ENCODE peak calls at places on chromosomes 1 and 21, in eight cellular contexts. One of them, this sample, is unnamed.

GRCh38 chr21:27101533-27101932 is 134.6 kb upstream of the ADAMTS5 start:
- DNase-seq in central memory CD4-positive, alpha-beta T cell: no peak
- DNase-seq in adipocyte: peak
- DNase-seq in progenitor cell of endocrine pancreas: no peak
- DNase-seq in fibroblast of lung: peak
- DNase-seq in left colon: no peak
- DNase-seq in fibroblast of the aortic adventitia: no peak
- DNase-seq in T-cell: no peak
- DNase-seq in this sample: no peak

GRCh38 chr1:77048615-77049005 is 170.6 kb downstream of the PIGK start:
- DNase-seq in central memory CD4-positive, alpha-beta T cell: no peak
- DNase-seq in adipocyte: no peak
- DNase-seq in progenitor cell of endocrine pancreas: no peak
- DNase-seq in fibroblast of lung: no peak
- DNase-seq in left colon: no peak
- DNase-seq in fibroblast of the aortic adventitia: no peak
- DNase-seq in T-cell: no peak
- DNase-seq in this sample: no peak

GRCh38 chr21:43864806-43865470 is at the start of gene AGPAT3:
- DNase-seq in central memory CD4-positive, alpha-beta T cell: peak
- DNase-seq in adipocyte: peak
- DNase-seq in progenitor cell of endocrine pancreas: no peak
- DNase-seq in fibroblast of lung: no peak
- DNase-seq in left colon: no peak
- DNase-seq in fibroblast of the aortic adventitia: no peak
- DNase-seq in T-cell: peak
- DNase-seq in this sample: peak

GRCh38 chr1:97353094-97353493 is 567.7 kb downstream of the DPYD start:
- DNase-seq in central memory CD4-positive, alpha-beta T cell: no peak
- DNase-seq in adipocyte: no peak
- DNase-seq in progenitor cell of endocrine pancreas: no peak
- DNase-seq in fibroblast of lung: no peak
- DNase-seq in left colon: no peak
- DNase-seq in fibroblast of the aortic adventitia: no peak
- DNase-seq in T-cell: no peak
- DNase-seq in this sample: no peak

GRCh38 chr1:200409203-200409760 is 554 bp downstream of the ZNF281 start:
- DNase-seq in central memory CD4-positive, alpha-beta T cell: no peak
- DNase-seq in adipocyte: peak
- DNase-seq in progenitor cell of endocrine pancreas: peak
- DNase-seq in fibroblast of lung: no peak
- DNase-seq in left colon: peak
- DNase-seq in fibroblast of the aortic adventitia: peak
- DNase-seq in T-cell: peak
- DNase-seq in this sample: peak

GRCh38 chr21:36127250-36127904 is 7.5 kb upstream of the CBR3 start:
- DNase-seq in central memory CD4-positive, alpha-beta T cell: no peak
- DNase-seq in adipocyte: no peak
- DNase-seq in progenitor cell of endocrine pancreas: no peak
- DNase-seq in fibroblast of lung: no peak
- DNase-seq in left colon: no peak
- DNase-seq in fibroblast of the aortic adventitia: no peak
- DNase-seq in T-cell: no peak
- DNase-seq in this sample: no peak

GRCh38 chr1:197140123-197140522 is 6.3 kb downstream of the ASPM start:
- DNase-seq in central memory CD4-positive, alpha-beta T cell: no peak
- DNase-seq in adipocyte: peak
- DNase-seq in progenitor cell of endocrine pancreas: no peak
- DNase-seq in fibroblast of lung: peak
- DNase-seq in left colon: no peak
- DNase-seq in fibroblast of the aortic adventitia: peak
- DNase-seq in T-cell: no peak
- DNase-seq in this sample: no peak

GRCh38 chr21:29342394-29342957 is 43.8 kb downstream of the BACH1 start:
- DNase-seq in central memory CD4-positive, alpha-beta T cell: no peak
- DNase-seq in adipocyte: peak
- DNase-seq in progenitor cell of endocrine pancreas: no peak
- DNase-seq in fibroblast of lung: peak
- DNase-seq in left colon: peak
- DNase-seq in fibroblast of the aortic adventitia: peak
- DNase-seq in T-cell: no peak
- DNase-seq in this sample: no peak

GRCh38 chr1:162159515-162159914 is 90.0 kb downstream of the NOS1AP start:
- DNase-seq in central memory CD4-positive, alpha-beta T cell: no peak
- DNase-seq in adipocyte: no peak
- DNase-seq in progenitor cell of endocrine pancreas: no peak
- DNase-seq in fibroblast of lung: no peak
- DNase-seq in left colon: peak
- DNase-seq in fibroblast of the aortic adventitia: no peak
- DNase-seq in T-cell: no peak
- DNase-seq in this sample: no peak

GRCh38 chr1:40684669-40685068 is 6.8 kb upstream of the NFYC start:
- DNase-seq in central memory CD4-positive, alpha-beta T cell: no peak
- DNase-seq in adipocyte: no peak
- DNase-seq in progenitor cell of endocrine pancreas: no peak
- DNase-seq in fibroblast of lung: no peak
- DNase-seq in left colon: no peak
- DNase-seq in fibroblast of the aortic adventitia: no peak
- DNase-seq in T-cell: no peak
- DNase-seq in this sample: no peak

GRCh38 chr1:4665456-4665855 is 11.0 kb downstream of the AJAP1 start:
- DNase-seq in central memory CD4-positive, alpha-beta T cell: no peak
- DNase-seq in adipocyte: no peak
- DNase-seq in progenitor cell of endocrine pancreas: no peak
- DNase-seq in fibroblast of lung: no peak
- DNase-seq in left colon: no peak
- DNase-seq in fibroblast of the aortic adventitia: no peak
- DNase-seq in T-cell: no peak
- DNase-seq in this sample: no peak

GRCh38 chr1:21149862-21150432 is 26.8 kb downstream of the EIF4G3 start:
- DNase-seq in central memory CD4-positive, alpha-beta T cell: no peak
- DNase-seq in adipocyte: peak
- DNase-seq in progenitor cell of endocrine pancreas: no peak
- DNase-seq in fibroblast of lung: peak
- DNase-seq in left colon: peak
- DNase-seq in fibroblast of the aortic adventitia: peak
- DNase-seq in T-cell: no peak
- DNase-seq in this sample: no peak

GRCh38 chr1:31264790-31265386 is 25.2 kb upstream of the NKAIN1 start:
- DNase-seq in central memory CD4-positive, alpha-beta T cell: no peak
- DNase-seq in adipocyte: no peak
- DNase-seq in progenitor cell of endocrine pancreas: no peak
- DNase-seq in fibroblast of lung: no peak
- DNase-seq in left colon: no peak
- DNase-seq in fibroblast of the aortic adventitia: no peak
- DNase-seq in T-cell: no peak
- DNase-seq in this sample: no peak

GRCh38 chr1:119485246-119485645 is 21.8 kb upstream of the HSD3B1 start:
- DNase-seq in central memory CD4-positive, alpha-beta T cell: no peak
- DNase-seq in adipocyte: no peak
- DNase-seq in progenitor cell of endocrine pancreas: no peak
- DNase-seq in fibroblast of lung: no peak
- DNase-seq in left colon: no peak
- DNase-seq in fibroblast of the aortic adventitia: no peak
- DNase-seq in T-cell: no peak
- DNase-seq in this sample: no peak

GRCh38 chr1:170168263-170168662 is 22.5 kb downstream of the NTMT2 start:
- DNase-seq in central memory CD4-positive, alpha-beta T cell: no peak
- DNase-seq in adipocyte: peak
- DNase-seq in progenitor cell of endocrine pancreas: no peak
- DNase-seq in fibroblast of lung: peak
- DNase-seq in left colon: no peak
- DNase-seq in fibroblast of the aortic adventitia: peak
- DNase-seq in T-cell: no peak
- DNase-seq in this sample: no peak

GRCh38 chr1:208951908-208952307 is 631.6 kb upstream of the CAMK1G start:
- DNase-seq in central memory CD4-positive, alpha-beta T cell: no peak
- DNase-seq in adipocyte: no peak
- DNase-seq in progenitor cell of endocrine pancreas: no peak
- DNase-seq in fibroblast of lung: peak
- DNase-seq in left colon: peak
- DNase-seq in fibroblast of the aortic adventitia: peak
- DNase-seq in T-cell: no peak
- DNase-seq in this sample: no peak

GRCh38 chr1:145730900-145731299 is 11.6 kb downstream of the CD160 start:
- DNase-seq in central memory CD4-positive, alpha-beta T cell: no peak
- DNase-seq in adipocyte: no peak
- DNase-seq in progenitor cell of endocrine pancreas: no peak
- DNase-seq in fibroblast of lung: no peak
- DNase-seq in left colon: no peak
- DNase-seq in fibroblast of the aortic adventitia: no peak
- DNase-seq in T-cell: no peak
- DNase-seq in this sample: no peak

GRCh38 chr1:151611288-151611790 is 511 bp upstream of the SNX27 start:
- DNase-seq in central memory CD4-positive, alpha-beta T cell: no peak
- DNase-seq in adipocyte: peak
- DNase-seq in progenitor cell of endocrine pancreas: no peak
- DNase-seq in fibroblast of lung: peak
- DNase-seq in left colon: no peak
- DNase-seq in fibroblast of the aortic adventitia: peak
- DNase-seq in T-cell: no peak
- DNase-seq in this sample: no peak

GRCh38 chr21:14591882-14592281 is 45.8 kb upstream of the SAMSN1 start:
- DNase-seq in central memory CD4-positive, alpha-beta T cell: peak
- DNase-seq in adipocyte: peak
- DNase-seq in progenitor cell of endocrine pancreas: no peak
- DNase-seq in fibroblast of lung: peak
- DNase-seq in left colon: no peak
- DNase-seq in fibroblast of the aortic adventitia: peak
- DNase-seq in T-cell: no peak
- DNase-seq in this sample: no peak

GRCh38 chr1:197224160-197224559 is 43.9 kb upstream of the CRB1 start:
- DNase-seq in central memory CD4-positive, alpha-beta T cell: no peak
- DNase-seq in adipocyte: peak
- DNase-seq in progenitor cell of endocrine pancreas: no peak
- DNase-seq in fibroblast of lung: peak
- DNase-seq in left colon: no peak
- DNase-seq in fibroblast of the aortic adventitia: peak
- DNase-seq in T-cell: no peak
- DNase-seq in this sample: no peak

GRCh38 chr1:162187676-162188075 is 118.2 kb downstream of the NOS1AP start:
- DNase-seq in central memory CD4-positive, alpha-beta T cell: no peak
- DNase-seq in adipocyte: no peak
- DNase-seq in progenitor cell of endocrine pancreas: no peak
- DNase-seq in fibroblast of lung: peak
- DNase-seq in left colon: no peak
- DNase-seq in fibroblast of the aortic adventitia: no peak
- DNase-seq in T-cell: no peak
- DNase-seq in this sample: no peak

GRCh38 chr1:46639547-46639946 is 22.9 kb upstream of the MOB3C start:
- DNase-seq in central memory CD4-positive, alpha-beta T cell: no peak
- DNase-seq in adipocyte: no peak
- DNase-seq in progenitor cell of endocrine pancreas: no peak
- DNase-seq in fibroblast of lung: no peak
- DNase-seq in left colon: no peak
- DNase-seq in fibroblast of the aortic adventitia: no peak
- DNase-seq in T-cell: no peak
- DNase-seq in this sample: no peak

GRCh38 chr1:156641761-156642264 is at the start of gene BCAN:
- DNase-seq in central memory CD4-positive, alpha-beta T cell: no peak
- DNase-seq in adipocyte: peak
- DNase-seq in progenitor cell of endocrine pancreas: peak
- DNase-seq in fibroblast of lung: peak
- DNase-seq in left colon: no peak
- DNase-seq in fibroblast of the aortic adventitia: no peak
- DNase-seq in T-cell: no peak
- DNase-seq in this sample: peak

GRCh38 chr1:54798769-54799641 is 2.1 kb downstream of the TTC22 start:
- DNase-seq in central memory CD4-positive, alpha-beta T cell: no peak
- DNase-seq in adipocyte: peak
- DNase-seq in progenitor cell of endocrine pancreas: no peak
- DNase-seq in fibroblast of lung: no peak
- DNase-seq in left colon: peak
- DNase-seq in fibroblast of the aortic adventitia: peak
- DNase-seq in T-cell: no peak
- DNase-seq in this sample: no peak

GRCh38 chr1:85433096-85433495 is 31.9 kb downstream of the DDAH1 start:
- DNase-seq in central memory CD4-positive, alpha-beta T cell: no peak
- DNase-seq in adipocyte: no peak
- DNase-seq in progenitor cell of endocrine pancreas: no peak
- DNase-seq in fibroblast of lung: no peak
- DNase-seq in left colon: no peak
- DNase-seq in fibroblast of the aortic adventitia: no peak
- DNase-seq in T-cell: no peak
- DNase-seq in this sample: no peak

GRCh38 chr1:221241592-221241991 is 362.3 kb downstream of the HLX start:
- DNase-seq in central memory CD4-positive, alpha-beta T cell: no peak
- DNase-seq in adipocyte: peak
- DNase-seq in progenitor cell of endocrine pancreas: no peak
- DNase-seq in fibroblast of lung: no peak
- DNase-seq in left colon: no peak
- DNase-seq in fibroblast of the aortic adventitia: no peak
- DNase-seq in T-cell: no peak
- DNase-seq in this sample: no peak

GRCh38 chr1:110312188-110313121 is 26.7 kb upstream of the RBM15 start:
- DNase-seq in central memory CD4-positive, alpha-beta T cell: peak
- DNase-seq in adipocyte: peak
- DNase-seq in progenitor cell of endocrine pancreas: peak
- DNase-seq in fibroblast of lung: peak
- DNase-seq in left colon: peak
- DNase-seq in fibroblast of the aortic adventitia: peak
- DNase-seq in T-cell: peak
- DNase-seq in this sample: peak

GRCh38 chr1:22290611-22291010 is 147.7 kb upstream of the WNT4 start:
- DNase-seq in central memory CD4-positive, alpha-beta T cell: no peak
- DNase-seq in adipocyte: no peak
- DNase-seq in progenitor cell of endocrine pancreas: no peak
- DNase-seq in fibroblast of lung: no peak
- DNase-seq in left colon: no peak
- DNase-seq in fibroblast of the aortic adventitia: no peak
- DNase-seq in T-cell: no peak
- DNase-seq in this sample: no peak

GRCh38 chr1:169113613-169114119 is 7.2 kb downstream of the ATP1B1 start:
- DNase-seq in central memory CD4-positive, alpha-beta T cell: no peak
- DNase-seq in adipocyte: peak
- DNase-seq in progenitor cell of endocrine pancreas: no peak
- DNase-seq in fibroblast of lung: peak
- DNase-seq in left colon: peak
- DNase-seq in fibroblast of the aortic adventitia: peak
- DNase-seq in T-cell: no peak
- DNase-seq in this sample: no peak

GRCh38 chr1:113178106-113178505 is 105.1 kb downstream of the LRIG2 start:
- DNase-seq in central memory CD4-positive, alpha-beta T cell: no peak
- DNase-seq in adipocyte: no peak
- DNase-seq in progenitor cell of endocrine pancreas: no peak
- DNase-seq in fibroblast of lung: no peak
- DNase-seq in left colon: no peak
- DNase-seq in fibroblast of the aortic adventitia: no peak
- DNase-seq in T-cell: no peak
- DNase-seq in this sample: no peak

GRCh38 chr1:235624751-235625192 is 24.8 kb downstream of the GNG4 start:
- DNase-seq in central memory CD4-positive, alpha-beta T cell: no peak
- DNase-seq in adipocyte: peak
- DNase-seq in progenitor cell of endocrine pancreas: no peak
- DNase-seq in fibroblast of lung: peak
- DNase-seq in left colon: no peak
- DNase-seq in fibroblast of the aortic adventitia: peak
- DNase-seq in T-cell: no peak
- DNase-seq in this sample: no peak

GRCh38 chr1:224466151-224466550 is 31.6 kb upstream of the WDR26 start:
- DNase-seq in central memory CD4-positive, alpha-beta T cell: no peak
- DNase-seq in adipocyte: no peak
- DNase-seq in progenitor cell of endocrine pancreas: no peak
- DNase-seq in fibroblast of lung: no peak
- DNase-seq in left colon: no peak
- DNase-seq in fibroblast of the aortic adventitia: no peak
- DNase-seq in T-cell: no peak
- DNase-seq in this sample: no peak

GRCh38 chr1:101463195-101463594 is 226.4 kb downstream of the S1PR1 start:
- DNase-seq in central memory CD4-positive, alpha-beta T cell: no peak
- DNase-seq in adipocyte: no peak
- DNase-seq in progenitor cell of endocrine pancreas: no peak
- DNase-seq in fibroblast of lung: no peak
- DNase-seq in left colon: no peak
- DNase-seq in fibroblast of the aortic adventitia: no peak
- DNase-seq in T-cell: no peak
- DNase-seq in this sample: no peak

GRCh38 chr1:19814681-19815503 is at the start of gene RNF186:
- DNase-seq in central memory CD4-positive, alpha-beta T cell: no peak
- DNase-seq in adipocyte: no peak
- DNase-seq in progenitor cell of endocrine pancreas: no peak
- DNase-seq in fibroblast of lung: no peak
- DNase-seq in left colon: peak
- DNase-seq in fibroblast of the aortic adventitia: no peak
- DNase-seq in T-cell: no peak
- DNase-seq in this sample: no peak